ENCODE peak calls at places on chromosome 19, in six cellular contexts. One of them, this sample, is unnamed.

GRCh38 chr19:13018037-13018914 is 23.0 kb downstream of the NFIX start:
- DNase-seq in CD8-positive, alpha-beta T cell: no peak
- DNase-seq in type B pancreatic cell: no peak
- DNase-seq in GM12865: no peak
- DNase-seq in astrocyte of the spinal cord: peak
- DNase-seq in IMR-90: peak
- DNase-seq in this sample: no peak

GRCh38 chr19:19602136-19602712 is 16.3 kb downstream of the PBX4 start:
- DNase-seq in CD8-positive, alpha-beta T cell: peak
- DNase-seq in type B pancreatic cell: no peak
- DNase-seq in GM12865: no peak
- DNase-seq in astrocyte of the spinal cord: no peak
- DNase-seq in IMR-90: no peak
- DNase-seq in this sample: no peak

GRCh38 chr19:51689751-51690358 is 3.3 kb upstream of the SPACA6 start:
- DNase-seq in CD8-positive, alpha-beta T cell: no peak
- DNase-seq in type B pancreatic cell: peak
- DNase-seq in GM12865: no peak
- DNase-seq in astrocyte of the spinal cord: peak
- DNase-seq in IMR-90: no peak
- DNase-seq in this sample: no peak

GRCh38 chr19:15337202-15337601 is 4.9 kb upstream of the BRD4 start:
- DNase-seq in CD8-positive, alpha-beta T cell: no peak
- DNase-seq in type B pancreatic cell: no peak
- DNase-seq in GM12865: no peak
- DNase-seq in astrocyte of the spinal cord: peak
- DNase-seq in IMR-90: peak
- DNase-seq in this sample: no peak

GRCh38 chr19:14022469-14022868 is 5.5 kb upstream of the RLN3 start:
- DNase-seq in CD8-positive, alpha-beta T cell: no peak
- DNase-seq in type B pancreatic cell: no peak
- DNase-seq in GM12865: no peak
- DNase-seq in astrocyte of the spinal cord: peak
- DNase-seq in IMR-90: peak
- DNase-seq in this sample: no peak

GRCh38 chr19:10339380-10339960 is at the start of gene ICAM3:
- DNase-seq in CD8-positive, alpha-beta T cell: peak
- DNase-seq in type B pancreatic cell: no peak
- DNase-seq in GM12865: peak
- DNase-seq in astrocyte of the spinal cord: no peak
- DNase-seq in IMR-90: no peak
- DNase-seq in this sample: no peak

GRCh38 chr19:36100476-36100875 is 10.5 kb upstream of the OVOL3 start:
- DNase-seq in CD8-positive, alpha-beta T cell: no peak
- DNase-seq in type B pancreatic cell: no peak
- DNase-seq in GM12865: no peak
- DNase-seq in astrocyte of the spinal cord: no peak
- DNase-seq in IMR-90: no peak
- DNase-seq in this sample: no peak

GRCh38 chr19:9580728-9581127 is 3.6 kb downstream of the ZNF121 start:
- DNase-seq in CD8-positive, alpha-beta T cell: no peak
- DNase-seq in type B pancreatic cell: no peak
- DNase-seq in GM12865: no peak
- DNase-seq in astrocyte of the spinal cord: no peak
- DNase-seq in IMR-90: no peak
- DNase-seq in this sample: no peak

GRCh38 chr19:10118960-10119359 is 739 bp downstream of the EIF3G start:
- DNase-seq in CD8-positive, alpha-beta T cell: no peak
- DNase-seq in type B pancreatic cell: no peak
- DNase-seq in GM12865: no peak
- DNase-seq in astrocyte of the spinal cord: no peak
- DNase-seq in IMR-90: no peak
- DNase-seq in this sample: no peak

GRCh38 chr19:55146648-55147218 is 2.3 kb downstream of the TNNT1 start:
- DNase-seq in CD8-positive, alpha-beta T cell: no peak
- DNase-seq in type B pancreatic cell: no peak
- DNase-seq in GM12865: no peak
- DNase-seq in astrocyte of the spinal cord: no peak
- DNase-seq in IMR-90: no peak
- DNase-seq in this sample: peak

GRCh38 chr19:13119654-13120053 is 1.6 kb downstream of the NACC1 start:
- DNase-seq in CD8-positive, alpha-beta T cell: no peak
- DNase-seq in type B pancreatic cell: no peak
- DNase-seq in GM12865: no peak
- DNase-seq in astrocyte of the spinal cord: no peak
- DNase-seq in IMR-90: no peak
- DNase-seq in this sample: no peak

GRCh38 chr19:3981736-3982681 is 3.3 kb downstream of the EEF2 start:
- DNase-seq in CD8-positive, alpha-beta T cell: no peak
- DNase-seq in type B pancreatic cell: no peak
- DNase-seq in GM12865: no peak
- DNase-seq in astrocyte of the spinal cord: no peak
- DNase-seq in IMR-90: no peak
- DNase-seq in this sample: peak

GRCh38 chr19:11551603-11552235 is 7.3 kb downstream of the ELOF1 start:
- DNase-seq in CD8-positive, alpha-beta T cell: no peak
- DNase-seq in type B pancreatic cell: no peak
- DNase-seq in GM12865: no peak
- DNase-seq in astrocyte of the spinal cord: no peak
- DNase-seq in IMR-90: no peak
- DNase-seq in this sample: no peak
- TF ChIP-seq CTCF in CD8-positive, alpha-beta T cell: no peak
- TF ChIP-seq CTCF in type B pancreatic cell: peak
- TF ChIP-seq CTCF in GM12865: peak
- TF ChIP-seq CTCF in astrocyte of the spinal cord: peak
- TF ChIP-seq CTCF in IMR-90: peak
- TF ChIP-seq CTCF in this sample: peak

GRCh38 chr19:6967962-6968361 is 53.3 kb downstream of the MBD3L2B start:
- DNase-seq in CD8-positive, alpha-beta T cell: no peak
- DNase-seq in type B pancreatic cell: no peak
- DNase-seq in GM12865: no peak
- DNase-seq in astrocyte of the spinal cord: no peak
- DNase-seq in IMR-90: no peak
- DNase-seq in this sample: no peak

GRCh38 chr19:6958786-6959185 is 62.4 kb downstream of the MBD3L2B start:
- DNase-seq in CD8-positive, alpha-beta T cell: no peak
- DNase-seq in type B pancreatic cell: no peak
- DNase-seq in GM12865: no peak
- DNase-seq in astrocyte of the spinal cord: no peak
- DNase-seq in IMR-90: no peak
- DNase-seq in this sample: no peak

GRCh38 chr19:6963259-6963852 is 57.9 kb downstream of the MBD3L2B start:
- DNase-seq in CD8-positive, alpha-beta T cell: no peak
- DNase-seq in type B pancreatic cell: no peak
- DNase-seq in GM12865: no peak
- DNase-seq in astrocyte of the spinal cord: no peak
- DNase-seq in IMR-90: no peak
- DNase-seq in this sample: no peak

GRCh38 chr19:6969490-6969889 is 51.7 kb downstream of the MBD3L2B start:
- DNase-seq in CD8-positive, alpha-beta T cell: no peak
- DNase-seq in type B pancreatic cell: no peak
- DNase-seq in GM12865: no peak
- DNase-seq in astrocyte of the spinal cord: no peak
- DNase-seq in IMR-90: no peak
- DNase-seq in this sample: no peak

DNA sequence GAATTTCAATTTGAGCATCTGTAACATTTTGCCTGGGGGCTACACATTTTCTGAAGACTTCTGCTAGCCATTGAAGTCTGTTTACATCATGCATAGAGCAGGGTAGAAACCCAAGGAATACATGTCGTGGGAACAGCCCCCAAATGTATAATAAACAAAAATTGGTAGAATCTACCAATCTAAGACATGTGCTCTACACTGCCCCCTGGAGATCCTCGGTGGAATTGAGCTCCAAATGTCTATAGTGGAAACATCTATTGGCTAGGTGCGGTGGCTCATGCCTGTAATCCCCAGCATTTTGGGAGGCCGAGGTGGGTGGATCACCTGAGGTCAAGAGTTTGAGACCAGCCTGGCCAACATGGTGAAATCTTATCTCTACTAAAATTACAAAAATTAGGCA is 57.3 kb downstream of the MBD3L2B start:
- DNase-seq in CD8-positive, alpha-beta T cell: peak
- DNase-seq in type B pancreatic cell: no peak
- DNase-seq in GM12865: peak
- DNase-seq in astrocyte of the spinal cord: no peak
- DNase-seq in IMR-90: no peak
- DNase-seq in this sample: no peak
- TF ChIP-seq CTCF in CD8-positive, alpha-beta T cell: peak
- TF ChIP-seq CTCF in type B pancreatic cell: peak
- TF ChIP-seq CTCF in GM12865: peak
- TF ChIP-seq CTCF in astrocyte of the spinal cord: peak
- TF ChIP-seq CTCF in IMR-90: no peak
- TF ChIP-seq CTCF in this sample: peak

DNA sequence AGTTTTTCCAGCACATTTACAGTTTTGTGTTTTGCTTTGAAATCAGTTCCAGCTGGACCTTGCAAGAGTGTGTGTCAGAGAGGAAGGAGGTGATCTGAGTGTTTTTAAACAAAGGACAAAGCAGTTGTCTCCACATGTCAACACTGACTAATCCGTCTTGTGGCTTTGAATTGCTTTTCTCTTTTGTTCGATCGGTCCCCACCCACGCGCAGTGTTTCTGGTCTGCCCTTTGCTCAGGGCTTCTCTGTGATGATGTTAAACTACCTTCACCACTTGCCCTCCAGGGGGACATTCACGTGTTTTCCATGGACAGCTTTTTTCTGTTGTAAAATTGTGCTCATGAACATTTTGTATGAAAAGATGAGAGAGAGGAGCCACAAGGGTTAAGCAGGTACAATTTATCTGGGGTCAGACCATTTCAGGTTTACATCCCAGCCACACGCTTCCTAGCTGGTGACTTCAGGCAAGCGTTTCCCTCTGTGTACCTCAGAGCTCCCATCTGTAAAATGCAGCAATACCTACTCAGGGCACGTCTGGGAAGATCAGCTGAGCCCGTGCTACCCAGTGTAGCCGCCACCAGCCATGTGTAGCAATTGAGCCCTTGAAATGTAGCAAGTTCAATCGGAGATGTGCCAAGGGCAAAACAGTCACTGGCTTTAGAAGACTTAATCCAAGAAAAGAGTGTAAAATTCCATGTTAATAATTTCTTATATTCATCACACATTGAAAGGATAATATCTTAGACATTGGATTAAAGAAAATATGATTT is 13.5 kb upstream of the PLA2G4C start:
- DNase-seq in CD8-positive, alpha-beta T cell: no peak
- DNase-seq in type B pancreatic cell: no peak
- DNase-seq in GM12865: no peak
- DNase-seq in astrocyte of the spinal cord: peak
- DNase-seq in IMR-90: peak
- DNase-seq in this sample: no peak
- TF ChIP-seq CTCF in CD8-positive, alpha-beta T cell: no peak
- TF ChIP-seq CTCF in type B pancreatic cell: peak
- TF ChIP-seq CTCF in GM12865: no peak
- TF ChIP-seq CTCF in astrocyte of the spinal cord: peak
- TF ChIP-seq CTCF in IMR-90: peak
- TF ChIP-seq CTCF in this sample: no peak

GRCh38 chr19:1281895-1282287 is 3.8 kb upstream of the EFNA2 start:
- DNase-seq in CD8-positive, alpha-beta T cell: no peak
- DNase-seq in type B pancreatic cell: no peak
- DNase-seq in GM12865: no peak
- DNase-seq in astrocyte of the spinal cord: no peak
- DNase-seq in IMR-90: no peak
- DNase-seq in this sample: no peak
- TF ChIP-seq CTCF in CD8-positive, alpha-beta T cell: no peak
- TF ChIP-seq CTCF in type B pancreatic cell: no peak
- TF ChIP-seq CTCF in GM12865: no peak
- TF ChIP-seq CTCF in astrocyte of the spinal cord: no peak
- TF ChIP-seq CTCF in IMR-90: no peak
- TF ChIP-seq CTCF in this sample: no peak

DNA sequence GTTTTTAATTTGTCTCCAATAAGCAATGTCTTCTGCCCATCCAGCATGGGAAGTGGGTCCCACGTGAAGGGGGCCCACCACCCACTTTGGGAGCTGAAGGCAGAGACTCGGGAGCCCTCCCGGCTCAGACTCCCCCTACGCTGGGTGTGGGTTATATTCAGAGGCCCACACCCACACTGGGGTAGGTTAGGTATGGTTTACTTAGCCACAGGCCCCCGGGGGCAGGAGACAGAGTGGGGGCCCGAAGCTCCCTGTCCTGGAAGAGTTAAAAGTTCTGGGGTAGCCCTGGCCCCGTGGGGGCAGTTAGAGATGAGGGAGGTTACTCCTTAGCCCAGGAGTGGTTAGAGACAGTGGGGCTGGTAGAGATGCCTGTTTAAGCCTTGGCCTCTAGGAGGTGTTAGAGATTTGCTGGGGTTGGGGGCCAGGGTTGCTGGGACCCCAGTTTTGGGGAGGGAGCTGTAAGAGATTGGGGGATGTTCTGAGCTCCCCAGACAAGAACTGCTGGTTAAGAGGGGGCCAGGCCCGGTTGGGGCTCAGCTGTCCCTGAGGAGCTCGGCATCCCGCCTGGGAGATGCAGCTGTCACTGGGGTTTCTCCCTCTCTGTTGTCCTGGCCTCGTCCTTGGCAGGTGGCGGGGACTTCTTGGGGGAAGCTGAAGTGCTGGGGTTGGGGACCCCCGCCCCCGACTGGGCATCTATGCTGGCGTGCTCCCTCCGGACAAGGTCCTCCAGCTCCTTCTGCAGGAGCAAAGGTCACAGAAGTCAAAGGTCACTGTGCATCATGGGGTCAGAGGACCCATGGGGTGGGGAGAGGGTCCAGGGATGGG is 712 bp upstream of the RINL start:
- DNase-seq in CD8-positive, alpha-beta T cell: no peak
- DNase-seq in type B pancreatic cell: no peak
- DNase-seq in GM12865: no peak
- DNase-seq in astrocyte of the spinal cord: no peak
- DNase-seq in IMR-90: no peak
- DNase-seq in this sample: no peak
- TF ChIP-seq CTCF in CD8-positive, alpha-beta T cell: no peak
- TF ChIP-seq CTCF in type B pancreatic cell: no peak
- TF ChIP-seq CTCF in GM12865: peak
- TF ChIP-seq CTCF in astrocyte of the spinal cord: no peak
- TF ChIP-seq CTCF in IMR-90: no peak
- TF ChIP-seq CTCF in this sample: no peak

GRCh38 chr19:18590273-18591272 is 2.0 kb downstream of the REX1BD start:
- DNase-seq in CD8-positive, alpha-beta T cell: no peak
- DNase-seq in type B pancreatic cell: peak
- DNase-seq in GM12865: peak
- DNase-seq in astrocyte of the spinal cord: peak
- DNase-seq in IMR-90: peak
- DNase-seq in this sample: peak
- TF ChIP-seq CTCF in CD8-positive, alpha-beta T cell: no peak
- TF ChIP-seq CTCF in type B pancreatic cell: peak
- TF ChIP-seq CTCF in GM12865: peak
- TF ChIP-seq CTCF in astrocyte of the spinal cord: peak
- TF ChIP-seq CTCF in IMR-90: peak
- TF ChIP-seq CTCF in this sample: peak

DNA sequence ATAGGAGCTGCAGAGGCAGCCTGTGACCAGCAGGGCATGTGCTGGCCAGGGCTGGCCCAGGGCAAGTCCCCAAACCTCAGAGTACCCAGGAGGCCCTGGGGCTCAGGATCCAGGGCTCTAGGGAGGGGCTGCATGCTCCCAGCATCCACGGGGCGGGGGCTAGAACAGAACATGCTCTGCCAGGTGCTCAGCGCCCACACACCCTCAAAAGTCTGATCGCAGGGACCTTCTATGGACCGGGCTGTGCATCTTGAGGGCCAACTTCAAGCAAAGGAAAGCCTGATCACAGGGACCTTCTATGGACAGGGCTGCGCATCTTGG is 33.5 kb downstream of the ELL start:
- DNase-seq in CD8-positive, alpha-beta T cell: no peak
- DNase-seq in type B pancreatic cell: no peak
- DNase-seq in GM12865: no peak
- DNase-seq in astrocyte of the spinal cord: no peak
- DNase-seq in IMR-90: no peak
- DNase-seq in this sample: no peak
- TF ChIP-seq CTCF in CD8-positive, alpha-beta T cell: no peak
- TF ChIP-seq CTCF in type B pancreatic cell: no peak
- TF ChIP-seq CTCF in GM12865: no peak
- TF ChIP-seq CTCF in astrocyte of the spinal cord: peak
- TF ChIP-seq CTCF in IMR-90: peak
- TF ChIP-seq CTCF in this sample: no peak

GRCh38 chr19:43775299-43775890 is 5.4 kb downstream of the KCNN4 start:
- DNase-seq in CD8-positive, alpha-beta T cell: no peak
- DNase-seq in type B pancreatic cell: no peak
- DNase-seq in GM12865: no peak
- DNase-seq in astrocyte of the spinal cord: no peak
- DNase-seq in IMR-90: no peak
- DNase-seq in this sample: no peak
- TF ChIP-seq CTCF in CD8-positive, alpha-beta T cell: no peak
- TF ChIP-seq CTCF in type B pancreatic cell: no peak
- TF ChIP-seq CTCF in GM12865: no peak
- TF ChIP-seq CTCF in astrocyte of the spinal cord: no peak
- TF ChIP-seq CTCF in IMR-90: no peak
- TF ChIP-seq CTCF in this sample: no peak

This sample was measured in D721Med.